ENCODE peak calls at places on chromosome 16, in six cellular contexts. K, Z, R, O, M and B are unnamed samples.
A peak's percentile ranks its signal among the peaks of the same experiment; 100 is the strongest.

GRCh38 chr16:77840623-77841274 is 52.4 kb downstream of the VAT1L start:
- DNase-seq in R (no peak), M (no peak), Z (no peak), K (no peak), O (no peak), B (no peak)

GRCh38 chr16:2494616-2495015 is 19.1 kb upstream of the ATP6V0C start:
- DNase-seq in R (no peak), K (no peak), Z (no peak), M (no peak), O (no peak), B (no peak)

GRCh38 chr16:50371936-50372595 is 3.3 kb upstream of the BRD7 start:
- DNase-seq in O (no peak), K (peak; percentile 56), M (no peak), Z (no peak), R (no peak), B (no peak)

GRCh38 chr16:86882586-86883280 is 304.4 kb downstream of the FOXL1 start:
- DNase-seq in R (no peak), Z (peak; percentile 43), O (no peak), M (no peak), K (no peak), B (no peak)

GRCh38 chr16:31472559-31473203 is 729 bp downstream of the TGFB1I1 start:
- DNase-seq in Z (no peak), O (peak; percentile 86), K (peak; percentile 86), R (no peak), M (peak; percentile 77), B (peak; percentile 94)

GRCh38 chr16:15440852-15441251 is 6.5 kb downstream of the BMERB1 start:
- DNase-seq in Z (no peak), O (no peak), M (no peak), R (no peak), K (no peak), B (no peak)

GRCh38 chr16:23524001-23524400 is 13.7 kb upstream of the GGA2 start:
- DNase-seq in R (no peak), Z (no peak), M (no peak), O (no peak), K (no peak), B (no peak)

GRCh38 chr16:58636474-58636873 is 6.8 kb upstream of the CNOT1 start:
- DNase-seq in O (no peak), K (peak; percentile 27), R (no peak), Z (no peak), M (no peak), B (no peak)

GRCh38 chr16:11667824-11668589 is at the start of gene SNN:
- DNase-seq in O (peak; percentile 81), M (peak; percentile 97), K (peak; percentile 54), R (peak; percentile 82), Z (peak; percentile 23), B (peak; percentile 89)

GRCh38 chr16:89847056-89847929 is 19.0 kb downstream of the SPIRE2 start:
- DNase-seq in K (no peak), R (no peak), M (no peak), Z (no peak), O (no peak), B (no peak)

GRCh38 chr16:86398201-86398600 is 112.1 kb upstream of the FOXF1 start:
- DNase-seq in Z (no peak), R (no peak), O (no peak), K (no peak), M (no peak), B (no peak)

GRCh38 chr16:62105244-62105643 is 69.0 kb upstream of the CDH8 start:
- DNase-seq in M (no peak), R (no peak), K (no peak), Z (no peak), O (no peak), B (no peak)

GRCh38 chr16:68200120-68200783 is 35.7 kb downstream of the ESRP2 start:
- DNase-seq in R (no peak), Z (no peak), K (no peak), M (no peak), O (no peak), B (no peak)

GRCh38 chr16:53041196-53041977 is 11.3 kb downstream of the CHD9NB start:
- DNase-seq in Z (no peak), R (no peak), O (peak; percentile 51), K (peak; percentile 51), M (no peak), B (peak; percentile 87)